ENCODE peak calls at places on chromosome 1, in four cellular contexts. U is cardiac muscle cell, O is SK-N-SH, R is BJ. B is an unnamed sample.

GRCh38 chr1:85502625-85503083 is 37.7 kb upstream of the DDAH1 start:
- DNase-seq in U (peak; percentile 51), O (peak; percentile 48), R (no peak), B (no peak)

GRCh38 chr1:167439301-167439988 is 78.9 kb downstream of the CD247 start:
- DNase-seq in U (peak; percentile 65), O (peak; percentile 86), R (no peak), B (peak; percentile 59)

GRCh38 chr1:20484526-20485462 is 1.2 kb downstream of the CAMK2N1 start:
- DNase-seq in U (no peak), O (peak; percentile 72), R (no peak), B (no peak)

GRCh38 chr1:230866171-230866811 is 2.0 kb downstream of the C1orf198 start:
- DNase-seq in U (no peak), O (no peak), R (peak; percentile 49), B (no peak)

GRCh38 chr1:35470964-35471613 is 86.1 kb downstream of the KIAA0319L start:
- DNase-seq in U (no peak), O (no peak), R (no peak), B (no peak)

GRCh38 chr1:96372881-96373280 is 348.7 kb upstream of the PTBP2 start:
- DNase-seq in U (no peak), O (no peak), R (no peak), B (no peak)

GRCh38 chr1:214793708-214794107 is 190.7 kb downstream of the CENPF start:
- DNase-seq in U (no peak), O (no peak), R (no peak), B (no peak)

GRCh38 chr1:33140153-33141149 is 41.4 kb downstream of the TRIM62 start:
- DNase-seq in U (no peak), O (no peak), R (no peak), B (no peak)

GRCh38 chr1:16077430-16078245 is 4.2 kb upstream of the FAM131C start:
- DNase-seq in U (no peak), O (no peak), R (no peak), B (no peak)

GRCh38 chr1:230681599-230681998 is 32.3 kb downstream of the AGT start:
- DNase-seq in U (peak; percentile 74), O (no peak), R (peak; percentile 19), B (no peak)

GRCh38 chr1:67752306-67752705 is 67.3 kb downstream of the GADD45A start:
- DNase-seq in U (no peak), O (no peak), R (no peak), B (no peak)

GRCh38 chr1:1437904-1438376 is 2.5 kb downstream of the VWA1 start:
- DNase-seq in U (no peak), O (peak; percentile 19), R (no peak), B (no peak)
- H3K27me3 ChIP-seq in U (peaks cover 2% of the 10 kb centered on the region), O (no peaks in the 10 kb centered on the region), R (peaks cover 4% of the 10 kb centered on the region), B (no peaks in the 10 kb centered on the region)

GRCh38 chr1:110630770-110631663 is 24.9 kb upstream of the KCNA2 start:
- DNase-seq in U (peak; percentile 79), O (peak; percentile 78), R (no peak), B (peak; percentile 72)
- H3K27me3 ChIP-seq in U (peaks cover 4% of the 10 kb centered on the region), O (peaks cover 7% of the 10 kb centered on the region), R (no peaks in the 10 kb centered on the region), B (no peaks in the 10 kb centered on the region)

DNA sequence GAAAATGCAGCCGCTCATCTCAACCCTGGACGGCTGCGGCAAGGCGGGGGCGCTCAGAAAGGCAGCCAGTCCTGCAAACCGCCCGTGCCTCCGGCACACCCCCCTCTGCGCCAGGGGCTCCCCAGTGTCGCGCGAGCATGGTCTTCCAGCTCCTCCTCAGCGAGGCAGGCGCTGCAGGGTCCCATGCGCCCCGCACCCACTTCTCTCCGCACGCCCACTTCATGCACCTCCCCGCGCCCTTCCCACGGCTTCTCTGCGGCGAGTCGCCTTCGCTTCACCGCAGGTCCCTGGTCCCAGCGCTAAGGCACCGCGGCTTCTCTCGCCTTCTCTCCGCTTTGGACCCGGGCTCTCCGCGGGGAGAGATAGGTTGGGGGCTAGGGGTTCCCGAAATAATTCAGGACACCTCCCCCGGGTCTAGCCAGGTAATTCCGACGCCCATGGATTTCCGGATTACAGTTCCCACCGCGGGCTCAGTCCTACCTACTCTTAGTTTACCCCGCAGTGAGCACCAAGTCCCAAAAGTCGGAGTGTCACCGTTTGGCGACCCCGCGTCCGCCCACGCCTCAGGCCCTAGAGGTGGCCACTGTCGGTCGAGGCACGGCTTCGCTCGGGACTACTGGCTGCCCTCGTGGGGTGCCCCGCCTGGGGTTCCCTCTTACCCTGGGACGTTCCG is 67.5 kb downstream of the SYT2 start:
- DNase-seq in U (no peak), O (peak; percentile 58), R (no peak), B (no peak)
- H3K27me3 ChIP-seq in U (peaks cover 56% of the 10 kb centered on the region), O (peaks cover 80% of the 10 kb centered on the region), R (peaks cover 53% of the 10 kb centered on the region), B (no peaks in the 10 kb centered on the region)

GRCh38 chr1:63777965-63778880 is 4.4 kb downstream of the ROR1 start:
- DNase-seq in U (no peak), O (no peak), R (no peak), B (no peak)

GRCh38 chr1:63780541-63780940 is 6.7 kb downstream of the ROR1 start:
- DNase-seq in U (no peak), O (no peak), R (no peak), B (no peak)

GRCh38 chr1:63777286-63777685 is 3.5 kb downstream of the ROR1 start:
- DNase-seq in U (no peak), O (no peak), R (no peak), B (no peak)

GRCh38 chr1:63779872-63780271 is 6.1 kb downstream of the ROR1 start:
- DNase-seq in U (no peak), O (no peak), R (no peak), B (no peak)

DNA sequence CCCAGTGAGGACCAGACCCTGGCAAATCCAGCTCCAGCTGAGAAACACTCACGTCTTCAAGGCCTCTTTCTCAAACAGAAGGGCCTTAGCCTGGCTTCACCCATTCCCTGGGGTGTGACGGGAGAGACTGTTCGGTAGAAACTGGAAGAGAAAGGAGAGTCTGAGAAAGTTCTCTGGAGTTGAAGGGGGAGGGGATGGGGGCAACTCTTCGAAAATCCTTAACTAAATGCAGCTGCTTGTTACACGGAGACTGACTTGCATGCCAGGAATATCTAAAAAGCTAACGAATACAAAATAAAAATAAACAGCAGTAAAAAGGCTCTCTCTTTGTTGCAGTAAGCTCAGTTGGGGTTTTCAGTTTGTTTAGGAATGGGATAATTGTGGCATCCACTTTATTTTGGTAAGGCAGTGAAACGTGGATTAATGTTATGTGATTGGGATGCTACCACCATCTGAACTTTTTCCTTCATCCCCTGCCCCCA is 5.6 kb downstream of the ROR1 start:
- DNase-seq in U (no peak), O (no peak), R (peak; percentile 47), B (no peak)
- H3K27me3 ChIP-seq in U (no peaks in the 10 kb centered on the region), O (no peaks in the 10 kb centered on the region), R (peaks cover 4% of the 10 kb centered on the region), B (no peaks in the 10 kb centered on the region)

DNA sequence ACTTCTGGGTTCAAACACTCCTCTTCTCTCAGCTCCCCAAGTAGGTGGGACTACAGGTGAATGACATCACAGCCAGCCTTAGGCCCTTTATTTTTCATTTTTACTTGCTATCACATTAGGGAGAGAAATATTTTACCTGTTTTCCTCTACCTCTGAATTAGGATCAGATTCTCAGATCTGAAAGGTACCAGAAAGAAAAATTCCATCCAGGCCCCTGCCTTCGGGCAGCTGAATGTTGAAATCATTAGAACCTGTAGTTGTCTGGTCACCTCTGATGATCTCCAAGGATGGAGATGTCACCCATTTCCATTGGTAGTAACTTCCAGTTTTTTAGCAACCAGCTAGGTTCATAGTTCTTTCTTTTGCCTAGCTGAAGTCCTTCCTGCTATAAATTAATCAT is 175.6 kb upstream of the TNR start:
- DNase-seq in U (no peak), O (no peak), R (no peak), B (no peak)
- H3K27me3 ChIP-seq in U (no peaks in the 10 kb centered on the region), O (no peaks in the 10 kb centered on the region), R (no peaks in the 10 kb centered on the region), B (no peaks in the 10 kb centered on the region)

B was measured in GM06990.